ENCODE peak calls at places on chromosome 17, in four cellular contexts. X is stomach, G is endodermal cell, V is tibial nerve. E is an unnamed sample.
A peak's percentile ranks its signal among the peaks of the same experiment; 100 is the strongest.

GRCh38 chr17:79305831-79306687 is 231.4 kb downstream of the ENGASE start:
- DNase-seq in X (peak; percentile 66), G (no peak), V (no peak), E (no peak)

GRCh38 chr17:44004761-44005526 is 522 bp downstream of the NAGS start:
- DNase-seq in X (peak; percentile 36), G (peak; percentile 87), V (no peak), E (peak; percentile 85)

GRCh38 chr17:4833941-4834501 is 881 bp downstream of the MINK1 start:
- DNase-seq in X (no peak), G (peak; percentile 71), V (peak; percentile 14), E (peak; percentile 46)

GRCh38 chr17:82302991-82303943 is 14.1 kb downstream of the CD7 start:
- DNase-seq in X (no peak), G (no peak), V (no peak), E (no peak)

GRCh38 chr17:76078859-76079576 is at the start of gene ZACN:
- DNase-seq in X (no peak), G (no peak), V (no peak), E (no peak)

GRCh38 chr17:3511841-3512511 is 36.2 kb downstream of the ASPA start:
- DNase-seq in X (no peak), G (no peak), V (no peak), E (no peak)

GRCh38 chr17:66906321-66907278 is 57.9 kb upstream of the CACNG4 start:
- DNase-seq in X (peak; percentile 91), G (peak; percentile 94), V (peak; percentile 78), E (peak; percentile 79)

GRCh38 chr17:3857261-3858105 is 11.4 kb upstream of the NCBP3 start:
- DNase-seq in X (no peak), G (no peak), V (no peak), E (no peak)

GRCh38 chr17:77862890-77863813 is 95.4 kb upstream of the TNRC6C start:
- DNase-seq in X (no peak), G (no peak), V (no peak), E (no peak)

GRCh38 chr17:80270836-80271235 is 10.2 kb downstream of the RNF213 start:
- DNase-seq in X (no peak), G (peak; percentile 98), V (no peak), E (no peak)

GRCh38 chr17:19935169-19935568 is 42.5 kb downstream of the AKAP10 start:
- DNase-seq in X (no peak), G (no peak), V (no peak), E (no peak)

GRCh38 chr17:5686246-5686645 is 101.9 kb upstream of the NLRP1 start:
- DNase-seq in X (no peak), G (no peak), V (no peak), E (no peak)

GRCh38 chr17:79294459-79295071 is 219.9 kb downstream of the ENGASE start:
- DNase-seq in X (peak; percentile 57), G (peak; percentile 99), V (peak; percentile 41), E (no peak)

GRCh38 chr17:34579017-34579946 is at the start of gene TMEM132E:
- DNase-seq in X (peak; percentile 37), G (peak; percentile 87), V (peak; percentile 20), E (peak; percentile 45)

GRCh38 chr17:39962642-39963220 is at the start of gene GSDMA:
- DNase-seq in X (no peak), G (no peak), V (no peak), E (no peak)

GRCh38 chr17:4276514-4276913 is 12.7 kb upstream of the ANKFY1 start:
- DNase-seq in X (no peak), G (no peak), V (no peak), E (no peak)

GRCh38 chr17:2433696-2434095 is 32.8 kb upstream of the MNT start:
- DNase-seq in X (no peak), G (no peak), V (no peak), E (no peak)

GRCh38 chr17:41147531-41148204 is 2.0 kb downstream of the KRTAP4-5 start:
- DNase-seq in X (no peak), G (no peak), V (no peak), E (no peak)

GRCh38 chr17:82330322-82331239 is 3.0 kb downstream of the SECTM1 start:
- DNase-seq in X (no peak), G (no peak), V (no peak), E (peak; percentile 41)

GRCh38 chr17:42877037-42877436 is 23.6 kb upstream of the G6PC1 start:
- DNase-seq in X (no peak), G (no peak), V (no peak), E (no peak)

GRCh38 chr17:38606646-38607611 is 1.2 kb upstream of the SRCIN1 start:
- DNase-seq in X (peak; percentile 49), G (peak; percentile 79), V (no peak), E (peak; percentile 94)

GRCh38 chr17:40812639-40813038 is 9.8 kb downstream of the KRT10 start:
- DNase-seq in X (no peak), G (no peak), V (no peak), E (no peak)

GRCh38 chr17:1460233-1460632 is 4.2 kb upstream of the CRK start:
- DNase-seq in X (peak; percentile 94), G (no peak), V (no peak), E (peak; percentile 90)

GRCh38 chr17:82000803-82001649 is 21.7 kb downstream of the CENPX start:
- DNase-seq in X (no peak), G (no peak), V (no peak), E (peak; percentile 78)

GRCh38 chr17:40124279-40125141 is 2.7 kb downstream of the MSL1 start:
- DNase-seq in X (no peak), G (peak; percentile 66), V (peak; percentile 23), E (no peak)

GRCh38 chr17:72811976-72812687 is 280.4 kb downstream of the SLC39A11 start:
- DNase-seq in X (no peak), G (no peak), V (no peak), E (no peak)

GRCh38 chr17:4541328-4542002 is 13.7 kb downstream of the MYBBP1A start:
- DNase-seq in X (no peak), G (no peak), V (no peak), E (no peak)

GRCh38 chr17:33739714-33740113 is 446.6 kb upstream of the ASIC2 start:
- DNase-seq in X (no peak), G (no peak), V (no peak), E (no peak)

GRCh38 chr17:31753011-31753410 is 106.0 kb downstream of the COPRS start:
- DNase-seq in X (no peak), G (no peak), V (no peak), E (no peak)

GRCh38 chr17:78947235-78948153 is 22.3 kb upstream of the TIMP2 start:
- DNase-seq in X (peak; percentile 76), G (no peak), V (no peak), E (no peak)

GRCh38 chr17:5635949-5636348 is 51.6 kb upstream of the NLRP1 start:
- DNase-seq in X (no peak), G (no peak), V (no peak), E (no peak)

GRCh38 chr17:29369831-29370735 is 20.1 kb upstream of the TAOK1 start:
- DNase-seq in X (peak; percentile 66), G (peak; percentile 93), V (peak; percentile 60), E (peak; percentile 40)
- H3K27ac ChIP-seq in X (peak overlapping the region; percentile 1), G (peak overlapping the region; percentile 54), V (peak overlapping the region; percentile 51), E (no peak overlapping the region)

DNA sequence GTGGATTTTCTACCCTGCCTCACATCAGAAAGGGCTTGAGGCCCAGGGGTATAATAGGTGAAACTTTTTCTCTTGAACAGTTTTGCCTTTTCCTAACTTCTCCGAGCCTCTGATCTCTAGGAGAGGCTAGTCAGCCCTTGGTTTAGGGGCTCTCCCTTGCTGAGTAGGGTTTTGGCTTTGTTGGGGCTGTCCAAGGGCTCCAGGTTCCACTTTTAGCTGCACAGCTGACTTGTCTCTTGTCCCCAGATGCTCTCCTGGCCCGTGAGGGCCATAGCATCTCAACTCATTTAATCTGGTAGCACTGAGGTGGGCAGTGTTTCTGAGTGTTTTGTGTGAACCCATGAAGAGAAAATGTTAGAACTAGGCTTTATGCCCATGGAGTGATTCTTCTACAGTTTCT is 103.9 kb downstream of the MSI2 start:
- DNase-seq in X (no peak), G (no peak), V (no peak), E (no peak)
- H3K27ac ChIP-seq in X (no peak overlapping the region), G (no peak overlapping the region), V (no peak overlapping the region), E (no peak overlapping the region)

DNA sequence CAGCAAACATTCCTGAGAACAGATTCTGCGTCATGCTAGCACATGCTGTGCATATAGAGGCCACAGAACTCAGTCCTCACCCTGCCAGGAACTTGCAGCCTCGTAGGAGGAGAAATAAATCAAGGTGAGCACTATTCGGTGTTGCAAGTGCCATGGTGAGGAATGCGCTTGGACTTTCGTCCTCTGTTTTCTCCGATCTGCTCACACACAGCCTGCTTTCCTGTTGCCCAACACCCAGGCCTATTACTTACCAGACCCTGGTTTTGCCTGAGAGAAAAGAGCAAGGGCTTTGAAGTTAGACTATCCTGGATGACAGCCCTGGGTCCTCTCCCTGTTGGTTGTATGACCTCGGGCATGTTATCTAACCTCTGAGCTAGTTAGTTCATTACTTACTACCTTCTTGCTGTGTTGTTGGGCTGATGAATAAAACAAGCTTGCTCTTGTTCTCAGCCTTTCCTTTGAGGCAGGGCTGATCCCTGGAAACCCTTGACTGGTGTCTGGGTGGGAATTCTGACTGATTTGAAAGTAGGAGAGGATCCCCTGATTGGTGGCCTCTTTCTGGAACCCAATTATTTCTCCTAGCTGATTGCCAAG is 2.9 kb downstream of the ACSF2 start:
- DNase-seq in X (no peak), G (no peak), V (no peak), E (peak; percentile 83)
- H3K27ac ChIP-seq in X (no peak overlapping the region), G (no peak overlapping the region), V (no peak overlapping the region), E (peak overlapping the region; percentile 62)

GRCh38 chr17:74452841-74453661 is 13.4 kb upstream of the CD300A start:
- DNase-seq in X (no peak), G (peak; percentile 81), V (no peak), E (peak; percentile 91)

GRCh38 chr17:74454197-74455024 is 12.0 kb upstream of the CD300A start:
- DNase-seq in X (no peak), G (peak; percentile 80), V (peak; percentile 82), E (peak; percentile 96)

GRCh38 chr17:74457146-74457819 is 9.2 kb upstream of the CD300A start:
- DNase-seq in X (peak; percentile 85), G (peak; percentile 94), V (peak; percentile 88), E (peak; percentile 78)

GRCh38 chr17:74453665-74454196 is 12.7 kb upstream of the CD300A start:
- DNase-seq in X (peak; percentile 94), G (peak; percentile 99), V (no peak), E (peak; percentile 97)

GRCh38 chr17:74455025-74455585 is 11.3 kb upstream of the CD300A start:
- DNase-seq in X (no peak), G (no peak), V (no peak), E (no peak)
- H3K27ac ChIP-seq in X (peak overlapping the region; percentile 99), G (peak overlapping the region; percentile 94), V (peak overlapping the region; percentile 93), E (peak overlapping the region; percentile 92)

GRCh38 chr17:68821860-68822693 is 133.1 kb downstream of the ABCA8 start:
- DNase-seq in X (no peak), G (no peak), V (no peak), E (no peak)

GRCh38 chr17:68820825-68821481 is 134.2 kb downstream of the ABCA8 start:
- DNase-seq in X (no peak), G (no peak), V (no peak), E (peak; percentile 90)

GRCh38 chr17:68822752-68823289 is 132.4 kb downstream of the ABCA8 start:
- DNase-seq in X (no peak), G (no peak), V (no peak), E (no peak)

GRCh38 chr17:68819465-68819864 is 135.7 kb downstream of the ABCA8 start:
- DNase-seq in X (no peak), G (no peak), V (no peak), E (peak; percentile 59)

GRCh38 chr17:68820476-68820824 is 134.7 kb downstream of the ABCA8 start:
- DNase-seq in X (no peak), G (no peak), V (no peak), E (no peak)
- H3K27ac ChIP-seq in X (no peak overlapping the region), G (no peak overlapping the region), V (peak overlapping the region; percentile 11), E (peak overlapping the region; percentile 67)

GRCh38 chr17:48036693-48037035 is 933 bp downstream of the COPZ2 start:
- DNase-seq in X (no peak), G (no peak), V (no peak), E (no peak)
- H3K27ac ChIP-seq in X (no peak overlapping the region), G (no peak overlapping the region), V (peak overlapping the region; percentile 84), E (no peak overlapping the region)